ENCODE peak calls at places on chromosomes 6 and 20, in seven cellular contexts. One of them, this sample, is unnamed.

GRCh38 chr6:84033523-84034451 is at the start of gene MRAP2:
- DNase-seq in AG04449: no peak
- DNase-seq in coronary artery: no peak
- DNase-seq in neural crest cell: peak
- DNase-seq in cardiac muscle cell: peak
- DNase-seq in suprapubic skin: no peak
- DNase-seq in GM23338: peak
- DNase-seq in this sample: peak

GRCh38 chr6:89145461-89145961 is 344 bp upstream of the PM20D2 start:
- DNase-seq in cardiac muscle cell: peak
- DNase-seq in GM23338: peak
- DNase-seq in AG04449: no peak
- DNase-seq in coronary artery: no peak
- DNase-seq in neural crest cell: no peak
- DNase-seq in suprapubic skin: no peak
- DNase-seq in this sample: no peak

GRCh38 chr6:157221817-157222175 is 101.5 kb downstream of the TMEM242 start:
- DNase-seq in cardiac muscle cell: no peak
- DNase-seq in GM23338: no peak
- DNase-seq in coronary artery: no peak
- DNase-seq in suprapubic skin: no peak
- DNase-seq in AG04449: no peak
- DNase-seq in neural crest cell: no peak
- DNase-seq in this sample: no peak

GRCh38 chr6:2740601-2741000 is 10.1 kb downstream of the MYLK4 start:
- DNase-seq in coronary artery: no peak
- DNase-seq in cardiac muscle cell: no peak
- DNase-seq in neural crest cell: no peak
- DNase-seq in AG04449: no peak
- DNase-seq in suprapubic skin: no peak
- DNase-seq in GM23338: no peak
- DNase-seq in this sample: no peak

GRCh38 chr20:53748821-53749402 is 155.3 kb upstream of the ZNF217 start:
- DNase-seq in AG04449: no peak
- DNase-seq in neural crest cell: no peak
- DNase-seq in suprapubic skin: no peak
- DNase-seq in coronary artery: no peak
- DNase-seq in GM23338: no peak
- DNase-seq in cardiac muscle cell: peak
- DNase-seq in this sample: no peak

GRCh38 chr6:154356690-154357089 is at the start of gene IPCEF1:
- DNase-seq in suprapubic skin: no peak
- DNase-seq in cardiac muscle cell: no peak
- DNase-seq in GM23338: no peak
- DNase-seq in AG04449: no peak
- DNase-seq in coronary artery: no peak
- DNase-seq in neural crest cell: no peak
- DNase-seq in this sample: no peak

GRCh38 chr6:119171442-119171841 is 93.0 kb upstream of the FAM184A start:
- DNase-seq in cardiac muscle cell: no peak
- DNase-seq in GM23338: no peak
- DNase-seq in suprapubic skin: no peak
- DNase-seq in AG04449: no peak
- DNase-seq in neural crest cell: no peak
- DNase-seq in coronary artery: no peak
- DNase-seq in this sample: no peak

GRCh38 chr6:15504581-15505350 is 158.1 kb downstream of the DTNBP1 start:
- DNase-seq in coronary artery: no peak
- DNase-seq in cardiac muscle cell: peak
- DNase-seq in GM23338: no peak
- DNase-seq in neural crest cell: no peak
- DNase-seq in suprapubic skin: peak
- DNase-seq in AG04449: peak
- DNase-seq in this sample: peak

GRCh38 chr20:24109008-24109407 is 120.4 kb upstream of the GGTLC1 start:
- DNase-seq in cardiac muscle cell: no peak
- DNase-seq in AG04449: no peak
- DNase-seq in suprapubic skin: no peak
- DNase-seq in neural crest cell: no peak
- DNase-seq in coronary artery: no peak
- DNase-seq in GM23338: peak
- DNase-seq in this sample: no peak

GRCh38 chr6:109454483-109455160 is 950 bp downstream of the MICAL1 start:
- DNase-seq in coronary artery: no peak
- DNase-seq in cardiac muscle cell: peak
- DNase-seq in suprapubic skin: no peak
- DNase-seq in neural crest cell: no peak
- DNase-seq in GM23338: peak
- DNase-seq in AG04449: no peak
- DNase-seq in this sample: no peak

GRCh38 chr20:17612287-17612974 is 42.6 kb downstream of the DSTN start:
- DNase-seq in GM23338: peak
- DNase-seq in AG04449: peak
- DNase-seq in cardiac muscle cell: peak
- DNase-seq in coronary artery: peak
- DNase-seq in neural crest cell: no peak
- DNase-seq in suprapubic skin: no peak
- DNase-seq in this sample: peak

GRCh38 chr20:48722002-48722731 is 105.6 kb downstream of the PREX1 start:
- DNase-seq in AG04449: no peak
- DNase-seq in cardiac muscle cell: peak
- DNase-seq in coronary artery: peak
- DNase-seq in GM23338: no peak
- DNase-seq in neural crest cell: no peak
- DNase-seq in suprapubic skin: no peak
- DNase-seq in this sample: no peak

GRCh38 chr6:125678601-125679000 is 70.8 kb upstream of the HEY2 start:
- DNase-seq in suprapubic skin: no peak
- DNase-seq in GM23338: no peak
- DNase-seq in AG04449: no peak
- DNase-seq in neural crest cell: no peak
- DNase-seq in cardiac muscle cell: no peak
- DNase-seq in coronary artery: no peak
- DNase-seq in this sample: no peak

GRCh38 chr6:108175176-108175591 is 9.4 kb downstream of the NR2E1 start:
- DNase-seq in coronary artery: no peak
- DNase-seq in GM23338: no peak
- DNase-seq in cardiac muscle cell: no peak
- DNase-seq in suprapubic skin: no peak
- DNase-seq in neural crest cell: no peak
- DNase-seq in AG04449: no peak
- DNase-seq in this sample: no peak

GRCh38 chr6:128882991-128883571 is at the start of gene LAMA2:
- DNase-seq in suprapubic skin: peak
- DNase-seq in cardiac muscle cell: peak
- DNase-seq in neural crest cell: peak
- DNase-seq in GM23338: peak
- DNase-seq in coronary artery: peak
- DNase-seq in AG04449: no peak
- DNase-seq in this sample: peak

GRCh38 chr20:21053002-21053762 is 53.0 kb downstream of the LINC00237 start:
- DNase-seq in neural crest cell: peak
- DNase-seq in suprapubic skin: no peak
- DNase-seq in coronary artery: no peak
- DNase-seq in AG04449: no peak
- DNase-seq in GM23338: peak
- DNase-seq in cardiac muscle cell: no peak
- DNase-seq in this sample: no peak
- TF ChIP-seq CTCF in neural crest cell: no peak
- TF ChIP-seq CTCF in suprapubic skin: no peak
- TF ChIP-seq CTCF in coronary artery: no peak
- TF ChIP-seq CTCF in AG04449: no peak
- TF ChIP-seq CTCF in GM23338: peak
- TF ChIP-seq CTCF in cardiac muscle cell: no peak
- TF ChIP-seq CTCF in this sample: no peak

GRCh38 chr6:151067684-151068596 is 171.8 kb upstream of the AKAP12 start:
- DNase-seq in AG04449: peak
- DNase-seq in suprapubic skin: no peak
- DNase-seq in GM23338: no peak
- DNase-seq in cardiac muscle cell: peak
- DNase-seq in neural crest cell: no peak
- DNase-seq in coronary artery: peak
- DNase-seq in this sample: no peak

GRCh38 chr6:151071295-151071694 is 168.5 kb upstream of the AKAP12 start:
- DNase-seq in suprapubic skin: no peak
- DNase-seq in AG04449: peak
- DNase-seq in coronary artery: peak
- DNase-seq in cardiac muscle cell: peak
- DNase-seq in GM23338: no peak
- DNase-seq in neural crest cell: no peak
- DNase-seq in this sample: no peak

GRCh38 chr6:151070666-151071065 is 169.1 kb upstream of the AKAP12 start:
- DNase-seq in AG04449: peak
- DNase-seq in neural crest cell: no peak
- DNase-seq in GM23338: no peak
- DNase-seq in coronary artery: no peak
- DNase-seq in suprapubic skin: no peak
- DNase-seq in cardiac muscle cell: peak
- DNase-seq in this sample: no peak

GRCh38 chr6:151068761-151069312 is 170.9 kb upstream of the AKAP12 start:
- DNase-seq in GM23338: no peak
- DNase-seq in AG04449: peak
- DNase-seq in neural crest cell: no peak
- DNase-seq in coronary artery: no peak
- DNase-seq in suprapubic skin: no peak
- DNase-seq in cardiac muscle cell: peak
- DNase-seq in this sample: no peak

DNA sequence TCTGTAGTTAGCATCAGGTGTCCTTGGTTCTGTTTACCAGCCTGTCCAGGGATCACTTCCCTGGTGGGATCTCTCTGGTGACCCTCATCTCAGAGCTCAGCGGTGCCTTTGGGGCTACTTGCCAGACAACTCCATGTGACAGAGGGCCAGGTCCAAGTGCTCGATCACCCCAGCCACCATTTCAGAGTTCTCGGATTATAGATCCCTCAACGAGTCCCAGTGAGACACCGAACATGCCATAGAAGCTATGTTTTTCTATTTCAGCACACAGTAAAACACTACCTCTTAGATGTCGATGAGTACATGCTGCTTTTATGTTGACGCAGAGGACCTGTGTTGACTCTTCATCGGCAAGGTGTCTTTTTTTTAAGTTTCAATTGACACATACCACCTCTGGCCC is 170.1 kb upstream of the AKAP12 start:
- DNase-seq in neural crest cell: no peak
- DNase-seq in suprapubic skin: no peak
- DNase-seq in cardiac muscle cell: no peak
- DNase-seq in AG04449: no peak
- DNase-seq in coronary artery: no peak
- DNase-seq in GM23338: no peak
- DNase-seq in this sample: no peak
- TF ChIP-seq CTCF in neural crest cell: no peak
- TF ChIP-seq CTCF in suprapubic skin: no peak
- TF ChIP-seq CTCF in cardiac muscle cell: no peak
- TF ChIP-seq CTCF in AG04449: no peak
- TF ChIP-seq CTCF in coronary artery: no peak
- TF ChIP-seq CTCF in GM23338: no peak
- TF ChIP-seq CTCF in this sample: no peak

GRCh38 chr20:37943033-37943432 is 40.1 kb downstream of the VSTM2L start:
- DNase-seq in coronary artery: no peak
- DNase-seq in cardiac muscle cell: no peak
- DNase-seq in neural crest cell: no peak
- DNase-seq in GM23338: no peak
- DNase-seq in suprapubic skin: peak
- DNase-seq in AG04449: no peak
- DNase-seq in this sample: no peak

GRCh38 chr20:37940161-37940560 is 37.2 kb downstream of the VSTM2L start:
- DNase-seq in coronary artery: no peak
- DNase-seq in suprapubic skin: peak
- DNase-seq in neural crest cell: no peak
- DNase-seq in AG04449: no peak
- DNase-seq in cardiac muscle cell: no peak
- DNase-seq in GM23338: no peak
- DNase-seq in this sample: no peak

GRCh38 chr20:37939701-37940151 is 36.8 kb downstream of the VSTM2L start:
- DNase-seq in neural crest cell: no peak
- DNase-seq in suprapubic skin: peak
- DNase-seq in cardiac muscle cell: no peak
- DNase-seq in AG04449: no peak
- DNase-seq in GM23338: no peak
- DNase-seq in coronary artery: no peak
- DNase-seq in this sample: no peak

GRCh38 chr20:37941992-37942391 is 39.1 kb downstream of the VSTM2L start:
- DNase-seq in GM23338: no peak
- DNase-seq in cardiac muscle cell: no peak
- DNase-seq in neural crest cell: no peak
- DNase-seq in suprapubic skin: no peak
- DNase-seq in AG04449: no peak
- DNase-seq in coronary artery: no peak
- DNase-seq in this sample: no peak

DNA sequence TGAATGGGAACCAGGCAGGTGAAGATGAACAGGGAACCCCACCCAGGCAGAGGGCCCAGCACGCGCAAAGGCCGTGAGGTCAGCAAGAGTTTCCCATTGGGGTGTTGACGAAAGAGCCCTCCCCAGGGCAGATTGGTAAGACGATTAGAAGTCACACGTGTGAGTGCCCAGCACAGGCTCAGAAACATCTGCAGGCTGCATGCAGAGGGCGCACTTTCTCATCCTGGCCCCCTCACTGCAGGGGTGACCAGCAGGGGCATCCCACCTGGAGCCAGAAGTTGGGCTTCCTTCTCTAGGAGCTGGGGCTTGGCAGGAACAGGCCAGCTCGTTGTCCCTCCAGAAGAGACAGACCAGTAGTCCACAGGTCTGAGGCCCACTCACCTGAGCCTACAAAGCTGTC is 38.4 kb downstream of the VSTM2L start:
- DNase-seq in suprapubic skin: peak
- DNase-seq in GM23338: peak
- DNase-seq in coronary artery: no peak
- DNase-seq in cardiac muscle cell: no peak
- DNase-seq in neural crest cell: no peak
- DNase-seq in AG04449: no peak
- DNase-seq in this sample: no peak
- TF ChIP-seq CTCF in suprapubic skin: no peak
- TF ChIP-seq CTCF in GM23338: peak
- TF ChIP-seq CTCF in coronary artery: no peak
- TF ChIP-seq CTCF in cardiac muscle cell: peak
- TF ChIP-seq CTCF in neural crest cell: peak
- TF ChIP-seq CTCF in AG04449: peak
- TF ChIP-seq CTCF in this sample: no peak

GRCh38 chr6:161217631-161218030 is 56.2 kb downstream of the AGPAT4 start:
- DNase-seq in coronary artery: no peak
- DNase-seq in GM23338: no peak
- DNase-seq in neural crest cell: no peak
- DNase-seq in AG04449: no peak
- DNase-seq in suprapubic skin: no peak
- DNase-seq in cardiac muscle cell: no peak
- DNase-seq in this sample: no peak

GRCh38 chr6:161219336-161220079 is 54.4 kb downstream of the AGPAT4 start:
- DNase-seq in AG04449: no peak
- DNase-seq in suprapubic skin: no peak
- DNase-seq in GM23338: no peak
- DNase-seq in cardiac muscle cell: no peak
- DNase-seq in neural crest cell: no peak
- DNase-seq in coronary artery: no peak
- DNase-seq in this sample: no peak

GRCh38 chr6:161215876-161216615 is 57.8 kb downstream of the AGPAT4 start:
- DNase-seq in neural crest cell: no peak
- DNase-seq in coronary artery: no peak
- DNase-seq in cardiac muscle cell: no peak
- DNase-seq in suprapubic skin: no peak
- DNase-seq in GM23338: no peak
- DNase-seq in AG04449: no peak
- DNase-seq in this sample: no peak

GRCh38 chr6:161216616-161217205 is 57.1 kb downstream of the AGPAT4 start:
- DNase-seq in GM23338: no peak
- DNase-seq in AG04449: no peak
- DNase-seq in coronary artery: no peak
- DNase-seq in cardiac muscle cell: no peak
- DNase-seq in neural crest cell: no peak
- DNase-seq in suprapubic skin: no peak
- DNase-seq in this sample: no peak

GRCh38 chr6:161218222-161218621 is 55.6 kb downstream of the AGPAT4 start:
- DNase-seq in neural crest cell: no peak
- DNase-seq in suprapubic skin: no peak
- DNase-seq in coronary artery: no peak
- DNase-seq in cardiac muscle cell: no peak
- DNase-seq in AG04449: no peak
- DNase-seq in GM23338: no peak
- DNase-seq in this sample: no peak
- TF ChIP-seq CTCF in neural crest cell: no peak
- TF ChIP-seq CTCF in suprapubic skin: no peak
- TF ChIP-seq CTCF in coronary artery: no peak
- TF ChIP-seq CTCF in cardiac muscle cell: no peak
- TF ChIP-seq CTCF in AG04449: no peak
- TF ChIP-seq CTCF in GM23338: peak
- TF ChIP-seq CTCF in this sample: no peak

This sample was measured in mesothelial cell of epicardium.